ENCODE peak calls at places on chromosomes 7 and 10, in eight cellular contexts. B is aorta, V is IMR-90, W is breast epithelium, Q is SJSA1, U is right lobe of liver, Y is adrenal gland, S is mucosa of descending colon. I is an unnamed sample.
A peak's percentile ranks its signal among the peaks of the same experiment; 100 is the strongest.

GRCh38 chr10:95214369-95214768 is 20.3 kb downstream of the ACSM6 start:
- DNase-seq in Q (no peak), Y (no peak), S (no peak), V (no peak), B (no peak), U (no peak), W (no peak), I (no peak)

GRCh38 chr10:86255405-86256251 is 111.0 kb downstream of the GRID1 start:
- DNase-seq in Q (peak; percentile 36), V (no peak), Y (peak; percentile 5), W (no peak), B (no peak), U (no peak), S (no peak), I (no peak)

GRCh38 chr7:69349291-69349690 is 249.0 kb upstream of the AUTS2 start:
- DNase-seq in V (no peak), S (no peak), Y (no peak), U (no peak), B (no peak), Q (no peak), W (no peak), I (no peak)

GRCh38 chr10:17200035-17200884 is 1.2 kb downstream of the TRDMT1 start:
- DNase-seq in Q (no peak), S (no peak), W (no peak), B (no peak), Y (no peak), U (no peak), V (no peak), I (no peak)

GRCh38 chr10:86703176-86703575 is 34.9 kb downstream of the LDB3 start:
- DNase-seq in Y (no peak), S (no peak), U (no peak), Q (no peak), B (peak; percentile 32), V (no peak), W (no peak), I (no peak)

GRCh38 chr7:120799813-120800483 is 58.0 kb downstream of the TSPAN12 start:
- DNase-seq in V (no peak), B (no peak), S (no peak), W (no peak), U (no peak), Y (no peak), Q (no peak), I (no peak)

GRCh38 chr7:138506764-138507163 is 46.7 kb downstream of the TRIM24 start:
- DNase-seq in B (no peak), W (no peak), U (no peak), V (no peak), Q (no peak), S (no peak), Y (no peak), I (no peak)

GRCh38 chr10:67520924-67521520 is 175.0 kb downstream of the CTNNA3 start:
- DNase-seq in S (no peak), W (no peak), U (no peak), Q (no peak), Y (peak; percentile 21), B (no peak), V (peak; percentile 72), I (no peak)

GRCh38 chr10:326350-326749 is 191.1 kb downstream of the ZMYND11 start:
- DNase-seq in Q (peak; percentile 32), V (no peak), U (no peak), B (no peak), W (no peak), Y (no peak), S (no peak), I (no peak)

GRCh38 chr10:113385021-113385975 is 167.6 kb upstream of the HABP2 start:
- DNase-seq in S (peak; percentile 68), Y (peak; percentile 87), U (peak; percentile 85), V (peak; percentile 85), Q (peak; percentile 85), B (peak; percentile 91), W (peak; percentile 85), I (no peak)

GRCh38 chr7:96097802-96098201 is 224.1 kb downstream of the SLC25A13 start:
- DNase-seq in W (no peak), S (no peak), U (no peak), B (no peak), V (peak; percentile 66), Q (no peak), Y (no peak), I (no peak)

GRCh38 chr7:97004931-97005763 is at the start of gene DLX6:
- DNase-seq in W (no peak), V (peak; percentile 14), U (no peak), Y (no peak), S (peak; percentile 50), B (peak; percentile 56), Q (peak; percentile 95), I (no peak)

GRCh38 chr7:88169717-88170320 is 50.0 kb downstream of the SRI start:
- DNase-seq in B (no peak), S (no peak), U (no peak), W (no peak), Y (no peak), Q (no peak), V (peak; percentile 5), I (no peak)

GRCh38 chr7:4610768-4611467 is 71.2 kb upstream of the FOXK1 start:
- DNase-seq in V (peak; percentile 69), S (no peak), Q (no peak), U (peak; percentile 60), Y (peak; percentile 40), B (no peak), W (peak; percentile 20), I (peak; percentile 43)

GRCh38 chr10:19843487-19843886 is 27.3 kb downstream of the PLXDC2 start:
- DNase-seq in B (no peak), Y (no peak), S (no peak), V (peak; percentile 44), Q (peak; percentile 51), U (no peak), W (no peak), I (no peak)

GRCh38 chr7:155206286-155207020 is 91.2 kb upstream of the INSIG1 start:
- DNase-seq in B (peak; percentile 87), U (no peak), S (peak; percentile 75), V (peak; percentile 89), W (no peak), Y (peak; percentile 65), Q (peak; percentile 88), I (no peak)

GRCh38 chr7:235576-236395 is 43.4 kb downstream of the FAM20C start:
- DNase-seq in W (peak; percentile 57), V (no peak), S (no peak), U (peak; percentile 94), Q (no peak), B (peak; percentile 85), Y (no peak), I (no peak)

GRCh38 chr7:5695037-5695708 is 86.3 kb downstream of the RNF216 start:
- DNase-seq in V (peak; percentile 89), Y (peak; percentile 31), W (peak; percentile 57), B (peak; percentile 79), Q (peak; percentile 86), S (peak; percentile 71), U (no peak), I (peak; percentile 49)

GRCh38 chr7:14691597-14692203 is 210.9 kb downstream of the DGKB start:
- DNase-seq in Q (no peak), B (peak; percentile 50), S (peak; percentile 10), Y (no peak), W (peak; percentile 19), U (peak; percentile 49), V (peak; percentile 30), I (peak; percentile 16)

GRCh38 chr7:157983442-157984137 is 604.0 kb downstream of the PTPRN2 start:
- DNase-seq in Y (no peak), V (no peak), Q (no peak), S (no peak), W (no peak), B (no peak), U (peak; percentile 33), I (no peak)

GRCh38 chr7:157979631-157980340 is 607.8 kb downstream of the PTPRN2 start:
- DNase-seq in S (no peak), Q (no peak), B (no peak), Y (peak; percentile 7), U (peak; percentile 31), V (no peak), W (no peak), I (no peak)

GRCh38 chr7:157981778-157982177 is 605.8 kb downstream of the PTPRN2 start:
- DNase-seq in W (no peak), V (no peak), B (no peak), U (peak; percentile 1), Y (peak; percentile 8), Q (no peak), S (no peak), I (no peak)

GRCh38 chr7:157978766-157979165 is 608.9 kb downstream of the PTPRN2 start:
- DNase-seq in S (no peak), U (peak; percentile 37), V (no peak), B (no peak), Q (no peak), Y (peak; percentile 12), W (no peak), I (no peak)

DNA sequence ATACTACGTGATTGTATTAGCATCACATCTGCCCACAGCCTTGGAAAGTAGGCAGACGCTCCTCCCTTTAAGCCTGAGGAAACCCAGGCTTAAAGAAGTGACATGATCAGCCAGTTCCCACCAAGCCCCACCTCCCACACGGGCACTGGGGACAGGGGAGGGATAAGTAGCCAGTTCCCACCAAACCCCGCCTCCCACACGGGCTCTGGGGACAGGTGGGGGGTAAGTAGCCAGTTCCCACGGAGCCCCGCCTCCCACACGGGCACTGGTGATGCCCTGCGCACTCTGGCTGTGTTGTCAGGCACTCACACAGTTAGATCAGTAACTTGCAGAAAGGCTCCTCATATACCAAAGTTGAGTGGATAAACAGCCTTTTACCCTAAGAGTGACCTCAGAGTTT is 606.8 kb downstream of the PTPRN2 start:
- DNase-seq in Y (no peak), V (no peak), Q (no peak), U (peak; percentile 16), B (no peak), S (no peak), W (no peak), I (no peak)
- H3K9me3 ChIP-seq in Y (no peaks in the 10 kb centered on the region), V (peaks cover 36% of the 10 kb centered on the region), Q (peaks cover 14% of the 10 kb centered on the region), U (no peaks in the 10 kb centered on the region), B (no peaks in the 10 kb centered on the region), S (no peaks in the 10 kb centered on the region), W (peaks cover 4% of the 10 kb centered on the region), I (no peaks in the 10 kb centered on the region)

GRCh38 chr10:43619368-43619767 is 13.1 kb downstream of the ZNF485 start:
- DNase-seq in W (no peak), V (no peak), Y (no peak), S (no peak), Q (no peak), U (no peak), B (no peak), I (no peak)
- H3K9me3 ChIP-seq in W (peaks cover 12% of the 10 kb centered on the region), V (peaks cover 19% of the 10 kb centered on the region), Y (peaks cover 13% of the 10 kb centered on the region), S (peaks cover 47% of the 10 kb centered on the region), Q (peaks cover 2% of the 10 kb centered on the region), U (no peaks in the 10 kb centered on the region), B (peaks cover 9% of the 10 kb centered on the region), I (peaks cover 14% of the 10 kb centered on the region)

DNA sequence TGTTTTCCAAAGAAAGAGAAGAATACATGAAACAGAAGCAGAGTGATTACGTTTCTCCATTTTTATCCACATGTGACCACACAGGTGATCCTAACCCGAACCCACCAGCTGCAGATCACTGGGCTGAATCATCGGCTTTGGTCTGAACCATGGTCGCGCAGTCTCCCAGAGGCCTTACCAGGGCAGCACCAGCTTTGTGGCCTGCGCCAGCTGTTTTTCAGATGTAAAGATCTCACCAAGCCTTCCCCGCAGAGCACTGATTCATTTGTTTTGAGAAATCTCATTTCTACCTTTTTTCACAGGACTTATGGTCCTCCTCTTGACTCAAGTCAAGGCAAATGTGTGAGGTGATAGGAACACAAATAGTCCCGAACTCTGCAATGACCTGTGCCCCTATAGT is 207.0 kb upstream of the PPP2R2D start:
- DNase-seq in B (no peak), S (no peak), V (no peak), Q (no peak), U (no peak), Y (no peak), W (no peak), I (no peak)
- H3K9me3 ChIP-seq in B (no peaks in the 10 kb centered on the region), S (no peaks in the 10 kb centered on the region), V (peaks cover 61% of the 10 kb centered on the region), Q (peaks cover 3% of the 10 kb centered on the region), U (no peaks in the 10 kb centered on the region), Y (no peaks in the 10 kb centered on the region), W (no peaks in the 10 kb centered on the region), I (no peaks in the 10 kb centered on the region)

GRCh38 chr7:111801277-111801676 is 239.0 kb upstream of the IMMP2L start:
- DNase-seq in Y (no peak), V (no peak), S (no peak), U (no peak), B (no peak), W (no peak), Q (no peak), I (no peak)
- H3K9me3 ChIP-seq in Y (peaks cover 18% of the 10 kb centered on the region), V (peaks cover 15% of the 10 kb centered on the region), S (peaks cover 51% of the 10 kb centered on the region), U (peaks cover 3% of the 10 kb centered on the region), B (peaks cover 5% of the 10 kb centered on the region), W (peaks cover 57% of the 10 kb centered on the region), Q (peaks cover 8% of the 10 kb centered on the region), I (no peaks in the 10 kb centered on the region)